ENCODE peak calls at places on chromosomes 1 and 21, in ten cellular contexts. K, G, J, Q, Z, A, S, L, O and V are unnamed samples.

GRCh38 chr1:184691719-184692324 is 62.8 kb downstream of the EDEM3 start:
- DNase-seq in K (peak; percentile 35), G (no peak), J (peak; percentile 9), Q (peak; percentile 63), Z (peak; percentile 61), A (peak; percentile 76), S (no peak), L (no peak), O (no peak), V (no peak)

GRCh38 chr1:248855580-248855979 is 3.3 kb downstream of the ZNF692 start:
- DNase-seq in K (no peak), G (no peak), J (no peak), Q (no peak), Z (no peak), A (no peak), S (no peak), L (no peak), O (no peak), V (no peak)

GRCh38 chr21:23949493-23949892 is 1657.8 kb downstream of the MRPL39 start:
- DNase-seq in K (no peak), G (no peak), J (no peak), Q (no peak), Z (no peak), A (no peak), S (no peak), L (no peak), O (no peak), V (no peak)

GRCh38 chr21:35578350-35578782 is 482.0 kb downstream of the SETD4 start:
- DNase-seq in K (no peak), G (no peak), J (no peak), Q (peak; percentile 81), Z (peak; percentile 95), A (peak; percentile 90), S (no peak), L (no peak), O (no peak), V (no peak)

GRCh38 chr1:29380532-29380931 is 144.2 kb downstream of the PTPRU start:
- DNase-seq in K (no peak), G (no peak), J (no peak), Q (peak; percentile 54), Z (peak; percentile 73), A (no peak), S (no peak), L (no peak), O (no peak), V (no peak)

GRCh38 chr1:63882048-63882704 is 108.4 kb downstream of the ROR1 start:
- DNase-seq in K (no peak), G (no peak), J (no peak), Q (no peak), Z (no peak), A (no peak), S (no peak), L (no peak), O (no peak), V (no peak)

GRCh38 chr21:37557261-37557950 is 190.8 kb downstream of the DYRK1A start:
- DNase-seq in K (no peak), G (no peak), J (no peak), Q (no peak), Z (no peak), A (no peak), S (no peak), L (no peak), O (no peak), V (peak; percentile 79)

GRCh38 chr1:76802094-76802493 is 65.2 kb upstream of the ST6GALNAC5 start:
- DNase-seq in K (no peak), G (no peak), J (no peak), Q (no peak), Z (no peak), A (no peak), S (no peak), L (no peak), O (no peak), V (no peak)

GRCh38 chr1:244732846-244733450 is 80.0 kb downstream of the DESI2 start:
- DNase-seq in K (no peak), G (no peak), J (no peak), Q (no peak), Z (no peak), A (no peak), S (no peak), L (no peak), O (no peak), V (no peak)

GRCh38 chr1:154598871-154599635 is 8.9 kb downstream of the ADAR start:
- DNase-seq in K (no peak), G (no peak), J (no peak), Q (peak; percentile 40), Z (peak; percentile 53), A (peak; percentile 45), S (no peak), L (no peak), O (no peak), V (no peak)

GRCh38 chr1:166808959-166809358 is 30.3 kb upstream of the POGK start:
- DNase-seq in K (no peak), G (no peak), J (no peak), Q (no peak), Z (no peak), A (no peak), S (no peak), L (no peak), O (no peak), V (no peak)

GRCh38 chr1:166814611-166815010 is 24.7 kb upstream of the POGK start:
- DNase-seq in K (no peak), G (no peak), J (no peak), Q (peak; percentile 8), Z (peak; percentile 75), A (peak; percentile 41), S (no peak), L (no peak), O (no peak), V (no peak)

GRCh38 chr1:166811691-166812090 is 27.6 kb upstream of the POGK start:
- DNase-seq in K (no peak), G (no peak), J (no peak), Q (peak; percentile 61), Z (peak; percentile 82), A (peak; percentile 27), S (no peak), L (no peak), O (no peak), V (no peak)

DNA sequence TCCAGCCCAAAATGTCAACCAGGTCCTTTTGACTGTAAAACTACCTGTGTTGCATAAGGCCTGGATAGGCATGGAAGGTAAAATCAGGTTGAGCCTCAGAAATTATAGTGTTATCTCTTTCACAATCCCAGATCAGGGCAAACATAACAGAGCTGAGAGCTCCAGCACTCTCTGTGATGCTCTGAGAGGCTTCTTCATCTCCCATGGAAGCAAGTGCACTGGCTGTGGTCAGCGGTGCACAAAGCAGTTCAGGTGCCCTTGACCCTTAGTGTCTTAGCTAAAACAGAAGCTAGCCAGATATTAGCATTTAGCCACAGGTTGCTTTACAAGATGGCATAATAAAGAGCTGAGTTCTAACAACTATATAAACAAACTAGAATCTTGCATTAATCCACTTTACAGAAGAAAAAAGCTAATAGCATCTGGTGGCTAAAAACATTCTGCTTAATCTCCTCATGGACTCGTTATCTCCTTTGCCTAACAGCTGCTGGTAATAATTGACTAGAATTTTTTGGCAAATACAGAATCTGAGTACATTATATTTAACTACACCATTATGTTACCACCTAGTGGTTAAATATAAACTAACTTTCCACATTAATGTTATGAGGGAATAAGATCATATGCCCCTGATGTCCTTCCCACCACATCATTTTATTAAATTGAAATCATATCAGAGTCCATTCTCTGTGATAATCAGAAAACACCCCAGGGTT is 25.6 kb upstream of the POGK start:
- DNase-seq in K (no peak), G (no peak), J (no peak), Q (no peak), Z (no peak), A (no peak), S (no peak), L (no peak), O (no peak), V (no peak)
- TF ChIP-seq CTCF in K (no peak), G (no peak), J (peak; percentile 28), Q (no peak), Z (no peak), A (peak; percentile 2), S (no peak), L (no peak), O (no peak), V (no peak)

GRCh38 chr1:153265457-153265856 is 6.0 kb downstream of the LORICRIN start:
- DNase-seq in K (no peak), G (no peak), J (no peak), Q (no peak), Z (no peak), A (no peak), S (no peak), L (no peak), O (no peak), V (no peak)
- TF ChIP-seq CTCF in K (no peak), G (peak; percentile 49), J (no peak), Q (no peak), Z (no peak), A (no peak), S (no peak), L (peak; percentile 27), O (no peak), V (no peak)

GRCh38 chr1:174726167-174726879 is 273.4 kb upstream of the CACYBP start:
- DNase-seq in K (no peak), G (no peak), J (no peak), Q (peak; percentile 58), Z (peak; percentile 21), A (peak; percentile 61), S (no peak), L (no peak), O (no peak), V (no peak)
- TF ChIP-seq CTCF in K (peak; percentile 58), G (peak; percentile 76), J (peak; percentile 75), Q (peak; percentile 44), Z (peak; percentile 49), A (peak; percentile 47), S (no peak), L (no peak), O (peak; percentile 23), V (peak; percentile 54)

GRCh38 chr1:95793893-95794292 is 559.9 kb downstream of the RWDD3 start:
- DNase-seq in K (no peak), G (no peak), J (no peak), Q (no peak), Z (no peak), A (no peak), S (no peak), L (no peak), O (peak; percentile 1), V (no peak)
- TF ChIP-seq CTCF in K (no peak), G (peak; percentile 42), J (no peak), Q (peak; percentile 3), Z (no peak), A (no peak), S (no peak), L (no peak), O (no peak), V (no peak)

GRCh38 chr21:31957631-31958030 is 84.8 kb downstream of the HUNK start:
- DNase-seq in K (peak; percentile 45), G (no peak), J (no peak), Q (no peak), Z (no peak), A (no peak), S (no peak), L (no peak), O (no peak), V (no peak)
- TF ChIP-seq CTCF in K (no peak), G (no peak), J (no peak), Q (no peak), Z (no peak), A (no peak), S (no peak), L (no peak), O (no peak), V (no peak)